ENCODE peak calls at places on chromosome 2, in four cellular contexts. V is aorta, O is hepatic stellate cell, D is WERI-Rb-1. Z is an unnamed sample.

GRCh38 chr2:37711831-37712230 is 40.4 kb upstream of the CDC42EP3 start:
- DNase-seq in V (no peak), O (peak), D (no peak), Z (no peak)

GRCh38 chr2:42386684-42387083 is 25.7 kb upstream of the COX7A2L start:
- DNase-seq in V (no peak), O (no peak), D (no peak), Z (no peak)

GRCh38 chr2:31217465-31218200 is at the start of gene CAPN14:
- DNase-seq in V (no peak), O (no peak), D (peak), Z (no peak)

GRCh38 chr2:241851325-241852115 is 7.2 kb downstream of the PDCD1 start:
- DNase-seq in V (peak), O (peak), D (no peak), Z (no peak)

GRCh38 chr2:200966770-200967169 is 3.3 kb upstream of the ORC2 start:
- DNase-seq in V (no peak), O (peak), D (no peak), Z (peak)

GRCh38 chr2:238425505-238425978 is 1.2 kb upstream of the ASB1 start:
- DNase-seq in V (no peak), O (no peak), D (no peak), Z (no peak)

GRCh38 chr2:3585239-3586109 is 9.4 kb upstream of the COLEC11 start:
- DNase-seq in V (peak), O (peak), D (no peak), Z (no peak)

GRCh38 chr2:150156415-150156814 is 331.1 kb downstream of the RND3 start:
- DNase-seq in V (no peak), O (no peak), D (no peak), Z (no peak)

GRCh38 chr2:128487650-128488387 is 169.2 kb upstream of the HS6ST1 start:
- DNase-seq in V (no peak), O (no peak), D (no peak), Z (no peak)

GRCh38 chr2:241130316-241130715 is 19.0 kb downstream of the PASK start:
- DNase-seq in V (peak), O (no peak), D (no peak), Z (no peak)

GRCh38 chr2:134201559-134201958 is 52.3 kb upstream of the MGAT5 start:
- DNase-seq in V (no peak), O (no peak), D (no peak), Z (no peak)

Z was measured in Calu3.